ENCODE peak calls at places on chromosome 2, in six cellular contexts. T is AG09319; U is endothelial cell; E is activated effector memory CD4-positive, alpha-beta T cell treated with Interleukin-2 at 50 U/mL for 16 hours; V is mucosa of descending colon; A is T follicular helper cell. J is an unnamed sample.
A peak's percentile ranks its signal among the peaks of the same experiment; 100 is the strongest.

GRCh38 chr2:101401316-101401660 is 14.0 kb upstream of the CREG2 start:
- DNase-seq in T (no peak), U (no peak), E (no peak), V (no peak), A (no peak), J (no peak)

GRCh38 chr2:238967031-238967977 is 119.4 kb downstream of the TWIST2 start:
- DNase-seq in T (no peak), U (no peak), E (no peak), V (no peak), A (no peak), J (no peak)

GRCh38 chr2:26672112-26672817 is 20.3 kb upstream of the KCNK3 start:
- DNase-seq in T (no peak), U (no peak), E (no peak), V (no peak), A (no peak), J (no peak)

GRCh38 chr2:135965756-135966155 is 19.7 kb downstream of the DARS1 start:
- DNase-seq in T (no peak), U (no peak), E (no peak), V (no peak), A (no peak), J (no peak)

GRCh38 chr2:138787053-138787666 is 7.0 kb upstream of the NXPH2 start:
- DNase-seq in T (peak; percentile 11), U (peak; percentile 48), E (no peak), V (peak; percentile 47), A (no peak), J (no peak)

GRCh38 chr2:152504618-152505017 is 169.6 kb downstream of the FMNL2 start:
- DNase-seq in T (no peak), U (no peak), E (no peak), V (no peak), A (no peak), J (no peak)

GRCh38 chr2:182597570-182597969 is 118.5 kb upstream of the DNAJC10 start:
- DNase-seq in T (no peak), U (no peak), E (no peak), V (no peak), A (no peak), J (no peak)

GRCh38 chr2:165793161-165793778 is 777 bp downstream of the GALNT3 start:
- DNase-seq in T (no peak), U (peak; percentile 14), E (no peak), V (peak; percentile 67), A (no peak), J (no peak)

GRCh38 chr2:187644991-187645390 is 90.8 kb upstream of the TFPI start:
- DNase-seq in T (no peak), U (no peak), E (no peak), V (no peak), A (no peak), J (no peak)

GRCh38 chr2:43129676-43130547 is 96.5 kb downstream of the ZFP36L2 start:
- DNase-seq in T (no peak), U (no peak), E (no peak), V (no peak), A (no peak), J (no peak)

GRCh38 chr2:99085400-99085799 is 56.1 kb upstream of the C2orf15 start:
- DNase-seq in T (no peak), U (no peak), E (no peak), V (no peak), A (no peak), J (no peak)

GRCh38 chr2:88765154-88765948 is 73.9 kb downstream of the RPIA start:
- DNase-seq in T (no peak), U (peak; percentile 50), E (no peak), V (peak; percentile 71), A (no peak), J (no peak)

GRCh38 chr2:166563894-166564293 is 69.8 kb upstream of the SCN7A start:
- DNase-seq in T (no peak), U (no peak), E (no peak), V (no peak), A (no peak), J (no peak)

GRCh38 chr2:84314901-84315330 is 144.2 kb downstream of the SUCLG1 start:
- DNase-seq in T (peak; percentile 42), U (peak; percentile 94), E (peak; percentile 45), V (peak; percentile 95), A (peak; percentile 56), J (no peak)

J was measured in esophagus squamous epithelium.